ENCODE peak calls at places on chromosomes 11 and 22, in five cellular contexts. One of them, this sample, is unnamed.

GRCh38 chr11:108117746-108118371 is 3.5 kb upstream of the ACAT1 start:
- DNase-seq in lower lobe of right lung: no peak
- DNase-seq in pancreas: no peak
- DNase-seq in ovary: no peak
- DNase-seq in transverse colon: no peak
- DNase-seq in this sample: no peak

GRCh38 chr11:16606784-16607674 is 131.4 kb upstream of the C11orf58 start:
- DNase-seq in lower lobe of right lung: peak; percentile 55
- DNase-seq in pancreas: peak; percentile 81
- DNase-seq in ovary: no peak
- DNase-seq in transverse colon: peak; percentile 16
- DNase-seq in this sample: no peak

GRCh38 chr11:46917109-46918086 is 952 bp downstream of the LRP4 start:
- DNase-seq in lower lobe of right lung: no peak
- DNase-seq in pancreas: no peak
- DNase-seq in ovary: no peak
- DNase-seq in transverse colon: peak; percentile 14
- DNase-seq in this sample: no peak

GRCh38 chr11:34002420-34002819 is 49.1 kb upstream of the CAPRIN1 start:
- DNase-seq in lower lobe of right lung: no peak
- DNase-seq in pancreas: no peak
- DNase-seq in ovary: no peak
- DNase-seq in transverse colon: peak; percentile 58
- DNase-seq in this sample: no peak

GRCh38 chr11:36010010-36010740 is 66.3 kb downstream of the LDLRAD3 start:
- DNase-seq in lower lobe of right lung: no peak
- DNase-seq in pancreas: no peak
- DNase-seq in ovary: no peak
- DNase-seq in transverse colon: no peak
- DNase-seq in this sample: no peak

GRCh38 chr22:32352681-32353080 is 5.0 kb upstream of the RFPL3 start:
- DNase-seq in lower lobe of right lung: no peak
- DNase-seq in pancreas: no peak
- DNase-seq in ovary: no peak
- DNase-seq in transverse colon: no peak
- DNase-seq in this sample: no peak

GRCh38 chr11:5102246-5102645 is 32.9 kb downstream of the OR52E1 start:
- DNase-seq in lower lobe of right lung: no peak
- DNase-seq in pancreas: no peak
- DNase-seq in ovary: no peak
- DNase-seq in transverse colon: no peak
- DNase-seq in this sample: no peak

GRCh38 chr22:50173221-50173982 is 2.9 kb downstream of the PANX2 start:
- DNase-seq in lower lobe of right lung: peak; percentile 66
- DNase-seq in pancreas: peak; percentile 52
- DNase-seq in ovary: no peak
- DNase-seq in transverse colon: peak; percentile 31
- DNase-seq in this sample: no peak

GRCh38 chr11:104665631-104666030 is 232.6 kb downstream of the CASP12 start:
- DNase-seq in lower lobe of right lung: no peak
- DNase-seq in pancreas: no peak
- DNase-seq in ovary: no peak
- DNase-seq in transverse colon: no peak
- DNase-seq in this sample: no peak

GRCh38 chr22:19988965-19989724 is 27.5 kb downstream of the ARVCF start:
- DNase-seq in lower lobe of right lung: no peak
- DNase-seq in pancreas: no peak
- DNase-seq in ovary: no peak
- DNase-seq in transverse colon: no peak
- DNase-seq in this sample: no peak

GRCh38 chr11:79265756-79266322 is 175.0 kb downstream of the TENM4 start:
- DNase-seq in lower lobe of right lung: no peak
- DNase-seq in pancreas: no peak
- DNase-seq in ovary: no peak
- DNase-seq in transverse colon: no peak
- DNase-seq in this sample: no peak

GRCh38 chr22:19721486-19722172 is 1.7 kb upstream of the GP1BB start:
- DNase-seq in lower lobe of right lung: no peak
- DNase-seq in pancreas: no peak
- DNase-seq in ovary: no peak
- DNase-seq in transverse colon: no peak
- DNase-seq in this sample: no peak

GRCh38 chr11:26842458-26842841 is 120.6 kb upstream of the SLC5A12 start:
- DNase-seq in lower lobe of right lung: no peak
- DNase-seq in pancreas: no peak
- DNase-seq in ovary: no peak
- DNase-seq in transverse colon: no peak
- DNase-seq in this sample: no peak

GRCh38 chr11:2465201-2466068 is 20.6 kb downstream of the KCNQ1 start:
- DNase-seq in lower lobe of right lung: no peak
- DNase-seq in pancreas: no peak
- DNase-seq in ovary: no peak
- DNase-seq in transverse colon: no peak
- DNase-seq in this sample: no peak

GRCh38 chr11:35141034-35141433 is 2.1 kb downstream of the CD44 start:
- DNase-seq in lower lobe of right lung: no peak
- DNase-seq in pancreas: no peak
- DNase-seq in ovary: no peak
- DNase-seq in transverse colon: no peak
- DNase-seq in this sample: no peak

GRCh38 chr11:130209944-130210854 is 50.6 kb downstream of the ST14 start:
- DNase-seq in lower lobe of right lung: peak; percentile 39
- DNase-seq in pancreas: peak; percentile 53
- DNase-seq in ovary: peak; percentile 5
- DNase-seq in transverse colon: peak; percentile 5
- DNase-seq in this sample: no peak

GRCh38 chr11:93481279-93481678 is 61.9 kb downstream of the SMCO4 start:
- DNase-seq in lower lobe of right lung: no peak
- DNase-seq in pancreas: no peak
- DNase-seq in ovary: no peak
- DNase-seq in transverse colon: peak; percentile 75
- DNase-seq in this sample: no peak

GRCh38 chr11:104163100-104164027 is 583 bp downstream of the PDGFD start:
- DNase-seq in lower lobe of right lung: no peak
- DNase-seq in pancreas: peak; percentile 63
- DNase-seq in ovary: peak; percentile 52
- DNase-seq in transverse colon: no peak
- DNase-seq in this sample: no peak

GRCh38 chr11:64762277-64762915 is 2.6 kb upstream of the PYGM start:
- DNase-seq in lower lobe of right lung: no peak
- DNase-seq in pancreas: peak; percentile 31
- DNase-seq in ovary: peak; percentile 8
- DNase-seq in transverse colon: no peak
- DNase-seq in this sample: peak; percentile 39

GRCh38 chr22:42857845-42858481 is 890 bp upstream of the ARFGAP3 start:
- DNase-seq in lower lobe of right lung: no peak
- DNase-seq in pancreas: peak; percentile 56
- DNase-seq in ovary: peak; percentile 42
- DNase-seq in transverse colon: no peak
- DNase-seq in this sample: peak; percentile 4

GRCh38 chr11:45383229-45383628 is 97.1 kb upstream of the SYT13 start:
- DNase-seq in lower lobe of right lung: no peak
- DNase-seq in pancreas: no peak
- DNase-seq in ovary: no peak
- DNase-seq in transverse colon: no peak
- DNase-seq in this sample: no peak

GRCh38 chr11:85953491-85954143 is 98.4 kb downstream of the CCDC83 start:
- DNase-seq in lower lobe of right lung: no peak
- DNase-seq in pancreas: no peak
- DNase-seq in ovary: peak; percentile 55
- DNase-seq in transverse colon: no peak
- DNase-seq in this sample: no peak

GRCh38 chr11:106473089-106473722 is 395.7 kb downstream of the AASDHPPT start:
- DNase-seq in lower lobe of right lung: no peak
- DNase-seq in pancreas: no peak
- DNase-seq in ovary: no peak
- DNase-seq in transverse colon: no peak
- DNase-seq in this sample: no peak

GRCh38 chr22:39364646-39365405 is 15.0 kb downstream of the SYNGR1 start:
- DNase-seq in lower lobe of right lung: no peak
- DNase-seq in pancreas: no peak
- DNase-seq in ovary: no peak
- DNase-seq in transverse colon: no peak
- DNase-seq in this sample: no peak

GRCh38 chr11:77035041-77035440 is 843 bp downstream of the B3GNT6 start:
- DNase-seq in lower lobe of right lung: no peak
- DNase-seq in pancreas: no peak
- DNase-seq in ovary: no peak
- DNase-seq in transverse colon: no peak
- DNase-seq in this sample: no peak

GRCh38 chr11:3982431-3982830 is 112.2 kb upstream of the RRM1 start:
- DNase-seq in lower lobe of right lung: no peak
- DNase-seq in pancreas: no peak
- DNase-seq in ovary: no peak
- DNase-seq in transverse colon: no peak
- DNase-seq in this sample: no peak

GRCh38 chr11:129815596-129816461 is at the start of gene TMEM45B:
- DNase-seq in lower lobe of right lung: peak; percentile 76
- DNase-seq in pancreas: peak; percentile 82
- DNase-seq in ovary: no peak
- DNase-seq in transverse colon: peak; percentile 82
- DNase-seq in this sample: no peak

GRCh38 chr11:15146271-15147003 is 31.7 kb downstream of the INSC start:
- DNase-seq in lower lobe of right lung: no peak
- DNase-seq in pancreas: no peak
- DNase-seq in ovary: no peak
- DNase-seq in transverse colon: no peak
- DNase-seq in this sample: no peak

GRCh38 chr11:70733327-70734325 is 335.3 kb downstream of the CTTN start:
- DNase-seq in lower lobe of right lung: peak; percentile 34
- DNase-seq in pancreas: peak; percentile 41
- DNase-seq in ovary: no peak
- DNase-seq in transverse colon: no peak
- DNase-seq in this sample: no peak

GRCh38 chr11:70519117-70519516 is 120.8 kb downstream of the CTTN start:
- DNase-seq in lower lobe of right lung: no peak
- DNase-seq in pancreas: peak; percentile 11
- DNase-seq in ovary: no peak
- DNase-seq in transverse colon: no peak
- DNase-seq in this sample: peak; percentile 3

GRCh38 chr22:27885977-27886842 is 32.8 kb downstream of the PITPNB start:
- DNase-seq in lower lobe of right lung: no peak
- DNase-seq in pancreas: no peak
- DNase-seq in ovary: no peak
- DNase-seq in transverse colon: peak; percentile 39
- DNase-seq in this sample: peak; percentile 58

GRCh38 chr11:2378527-2379210 is 1.6 kb downstream of the CD81 start:
- DNase-seq in lower lobe of right lung: peak; percentile 69
- DNase-seq in pancreas: no peak
- DNase-seq in ovary: peak; percentile 55
- DNase-seq in transverse colon: no peak
- DNase-seq in this sample: no peak

GRCh38 chr22:30251661-30252226 is 5.2 kb upstream of the LIF start:
- DNase-seq in lower lobe of right lung: no peak
- DNase-seq in pancreas: no peak
- DNase-seq in ovary: no peak
- DNase-seq in transverse colon: no peak
- DNase-seq in this sample: no peak
- H3K4me1 ChIP-seq in lower lobe of right lung: peaks cover 30% of the 10 kb centered on the region
- H3K4me1 ChIP-seq in pancreas: peaks cover 4% of the 10 kb centered on the region
- H3K4me1 ChIP-seq in ovary: peaks cover 6% of the 10 kb centered on the region
- H3K4me1 ChIP-seq in transverse colon: peaks cover 50% of the 10 kb centered on the region
- H3K4me1 ChIP-seq in this sample: peaks cover 9% of the 10 kb centered on the region

DNA sequence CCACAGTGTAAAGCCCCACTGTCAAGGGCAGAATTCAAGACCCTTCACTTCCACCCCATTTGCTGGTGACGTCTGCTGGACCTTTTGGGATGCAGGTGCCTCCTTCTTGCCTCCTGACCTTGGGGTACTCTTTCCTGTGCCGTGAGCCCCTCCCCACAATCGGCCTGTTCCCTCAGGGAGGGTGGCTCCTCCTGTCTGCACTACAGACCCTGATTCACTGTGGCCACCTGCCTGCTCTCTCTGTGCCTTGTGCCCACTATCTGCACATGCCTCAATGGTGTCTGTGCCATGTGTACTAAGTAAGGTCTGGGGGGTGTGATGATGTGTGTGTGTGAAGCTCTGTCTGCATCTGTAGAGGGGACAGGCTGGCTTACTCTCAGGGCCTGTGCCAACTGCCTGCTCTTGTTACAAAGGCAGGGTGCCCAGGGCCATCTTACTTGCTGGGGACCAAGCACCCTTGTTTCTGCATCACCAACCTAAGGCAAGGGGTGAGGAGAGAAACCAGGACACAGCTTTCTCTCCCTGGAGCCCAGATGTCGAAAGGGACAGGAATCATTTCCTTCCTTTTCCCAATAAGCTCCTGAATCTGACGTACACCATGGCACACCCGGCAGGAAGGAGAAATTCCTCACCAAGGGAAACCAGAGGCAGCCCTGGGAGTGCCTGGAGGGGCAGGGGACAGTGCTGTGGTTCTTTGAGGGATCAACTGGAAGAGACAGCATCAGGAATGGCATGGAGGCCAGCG is 3.7 kb downstream of the PPM1F start:
- DNase-seq in lower lobe of right lung: no peak
- DNase-seq in pancreas: no peak
- DNase-seq in ovary: no peak
- DNase-seq in transverse colon: no peak
- DNase-seq in this sample: no peak
- H3K27ac ChIP-seq in lower lobe of right lung: peak overlapping the region; percentile 94
- H3K27ac ChIP-seq in pancreas: peak overlapping the region; percentile 22
- H3K27ac ChIP-seq in ovary: no peak overlapping the region
- H3K27ac ChIP-seq in transverse colon: no peak overlapping the region
- H3K27ac ChIP-seq in this sample: peak overlapping the region; percentile 18

GRCh38 chr11:68999093-68999747 is 13.8 kb downstream of the MRGPRF start:
- DNase-seq in lower lobe of right lung: peak; percentile 24
- DNase-seq in pancreas: peak; percentile 18
- DNase-seq in ovary: peak; percentile 7
- DNase-seq in transverse colon: peak; percentile 4
- DNase-seq in this sample: no peak
- H3K4me1 ChIP-seq in lower lobe of right lung: peaks cover 17% of the 10 kb centered on the region
- H3K4me1 ChIP-seq in pancreas: no peaks in the 10 kb centered on the region
- H3K4me1 ChIP-seq in ovary: peaks cover 29% of the 10 kb centered on the region
- H3K4me1 ChIP-seq in transverse colon: peaks cover 35% of the 10 kb centered on the region
- H3K4me1 ChIP-seq in this sample: no peaks in the 10 kb centered on the region

DNA sequence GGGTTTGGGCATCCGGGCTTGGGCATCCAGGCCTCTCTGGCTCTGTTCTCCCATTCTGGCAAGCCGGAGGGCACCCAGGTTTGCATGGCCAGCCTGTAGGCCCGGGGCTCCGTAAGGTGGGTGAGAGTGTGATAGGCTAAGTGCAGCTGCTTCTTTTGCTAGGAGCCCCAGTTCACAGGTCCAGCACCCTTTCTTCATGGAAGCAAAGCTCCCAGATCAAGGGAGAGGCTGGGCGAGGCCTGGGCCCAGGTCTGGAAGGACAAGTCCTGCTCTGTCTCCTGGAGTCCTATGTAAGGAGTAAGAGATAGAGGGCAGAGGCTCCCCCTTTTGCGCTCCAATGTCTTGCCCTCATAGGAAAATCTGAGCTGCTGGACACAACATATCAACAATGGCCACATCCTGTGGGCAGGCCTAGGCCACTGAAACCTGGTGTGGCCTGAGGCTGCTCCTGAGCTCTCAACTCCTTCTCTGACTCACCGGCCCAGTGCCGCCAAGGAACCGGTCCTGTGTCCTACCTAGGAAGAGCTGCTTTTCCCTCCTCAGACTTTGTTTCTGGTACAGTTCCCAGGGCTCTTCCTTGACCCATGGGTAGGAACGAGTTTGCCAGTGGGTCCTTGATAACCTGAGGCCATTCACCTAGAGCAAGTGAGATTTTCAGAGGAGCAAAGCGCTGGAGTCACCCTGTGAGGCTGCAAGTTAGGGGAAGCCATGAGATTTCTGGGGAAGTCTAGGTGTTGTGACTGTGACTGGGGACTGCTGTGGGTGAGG is 11.7 kb upstream of the PAX6 start:
- DNase-seq in lower lobe of right lung: no peak
- DNase-seq in pancreas: no peak
- DNase-seq in ovary: no peak
- DNase-seq in transverse colon: no peak
- DNase-seq in this sample: no peak
- H3K27ac ChIP-seq in lower lobe of right lung: no peak overlapping the region
- H3K27ac ChIP-seq in pancreas: no peak overlapping the region
- H3K27ac ChIP-seq in ovary: no peak overlapping the region
- H3K27ac ChIP-seq in transverse colon: no peak overlapping the region
- H3K27ac ChIP-seq in this sample: no peak overlapping the region

This sample was measured in CD8-positive, alpha-beta memory T cell.